ENCODE peak calls at places on chromosomes 16 and 17, in four cellular contexts. F is stimulated activated naive CD8-positive, alpha-beta T cell treated with anti-CD3 and anti-CD28 coated beads, Interleukin-15, amount 100 ng/mL, for 72 hours; O is CD8-positive, alpha-beta T cell; M is Right ventricle myocardium inferior. V is an unnamed sample.
A peak's percentile ranks its signal among the peaks of the same experiment; 100 is the strongest.

GRCh38 chr17:5047446-5047845 is 12.2 kb upstream of the SLC52A1 start:
- ATAC-seq in F (no peak), O (no peak), M (no peak), V (no peak)

GRCh38 chr16:78007121-78007520 is 15.2 kb upstream of the CLEC3A start:
- ATAC-seq in F (no peak), O (no peak), M (no peak), V (no peak)

GRCh38 chr17:49554694-49555494 is 20.8 kb upstream of the NXPH3 start:
- ATAC-seq in F (no peak), O (no peak), M (no peak), V (no peak)

GRCh38 chr16:23504076-23504452 is 6.2 kb downstream of the GGA2 start:
- ATAC-seq in F (peak; percentile 29), O (peak; percentile 10), M (peak; percentile 56), V (no peak)

GRCh38 chr16:70675851-70676513 is 9.9 kb downstream of the MTSS2 start:
- ATAC-seq in F (no peak), O (no peak), M (peak; percentile 68), V (no peak)

GRCh38 chr17:74730491-74731346 is 6.3 kb upstream of the RAB37 start:
- ATAC-seq in F (peak; percentile 93), O (peak; percentile 92), M (no peak), V (peak; percentile 74)

GRCh38 chr17:16991349-16992009 is 19.6 kb upstream of the TNFRSF13B start:
- ATAC-seq in F (peak; percentile 80), O (peak; percentile 63), M (peak; percentile 43), V (peak; percentile 57)

GRCh38 chr17:50443492-50444051 is 17.6 kb downstream of the ACSF2 start:
- ATAC-seq in F (no peak), O (no peak), M (peak; percentile 36), V (no peak)

GRCh38 chr17:17959520-17960361 is 12.5 kb downstream of the TOM1L2 start:
- ATAC-seq in F (peak; percentile 45), O (peak; percentile 6), M (no peak), V (peak; percentile 42)

V was measured in activated CD4-positive, CD25-positive, alpha-beta regulatory T cell treated with anti-CD3 and anti-CD28 coated beads, Interleukin-2, amount 50 U/mL, for 24 hours.